ENCODE peak calls at places on chromosomes 3 and 15, in ten cellular contexts. F is T-helper 9 cell; V is activated CD4-positive, alpha-beta T cell treated with anti-CD3 and anti-CD28 coated beads, Interleukin-2, amount 10 ng/mL, durations not matched to agents 7 days and 5 days; D is heart left ventricle; G is stimulated activated naive CD8-positive, alpha-beta T cell treated with anti-CD3 and anti-CD28 coated beads, Interleukin-15, amount 100 ng/mL, for 72 hours; A is neural progenitor cell; I is nephron progenitor cell; U is germinal center; K is cerebellar cortex; Z is left cardiac atrium. R is an unnamed sample.

GRCh38 chr3:26353052-26353451 is 269.5 kb upstream of the LRRC3B start:
- DNase-seq in F (no peak), V (no peak), U (no peak), G (no peak), Z (no peak), A (no peak), D (no peak), K (no peak), I (no peak), R (no peak)

GRCh38 chr15:83323296-83323711 is 38.8 kb upstream of the BNC1 start:
- DNase-seq in D (peak), Z (peak), U (no peak), I (peak), G (no peak), F (no peak), V (no peak), K (no peak), A (no peak), R (no peak)

GRCh38 chr3:114376091-114376490 is 82.3 kb downstream of the TIGIT start:
- DNase-seq in A (no peak), D (no peak), I (no peak), V (no peak), G (no peak), K (no peak), F (no peak), Z (no peak), U (no peak), R (no peak)

GRCh38 chr15:70440416-70441138 is 322.8 kb downstream of the UACA start:
- DNase-seq in I (no peak), F (no peak), U (no peak), A (no peak), D (no peak), V (no peak), Z (no peak), K (no peak), G (no peak), R (no peak)

GRCh38 chr15:31177936-31178335 is 76.4 kb upstream of the TRPM1 start:
- DNase-seq in A (no peak), D (no peak), G (no peak), I (no peak), Z (no peak), U (no peak), K (no peak), F (no peak), V (no peak), R (no peak)

GRCh38 chr3:21894459-21895083 is 143.6 kb upstream of the ZNF385D start:
- DNase-seq in Z (no peak), G (no peak), V (no peak), A (peak), F (no peak), U (no peak), I (peak), D (no peak), K (peak), R (no peak)

GRCh38 chr3:63351159-63352007 is 73.3 kb downstream of the SYNPR start:
- DNase-seq in F (no peak), K (peak), V (no peak), G (no peak), Z (no peak), I (peak), U (peak), A (peak), D (no peak), R (no peak)

GRCh38 chr15:74179101-74179841 is 5.8 kb downstream of the ISLR start:
- DNase-seq in U (no peak), K (no peak), A (no peak), F (no peak), D (peak), Z (peak), G (no peak), V (no peak), I (no peak), R (no peak)

GRCh38 chr3:141050576-141050912 is 603 bp upstream of the SPSB4 start:
- DNase-seq in D (no peak), F (no peak), G (peak), U (peak), A (peak), Z (no peak), K (no peak), V (no peak), I (no peak), R (no peak)

GRCh38 chr3:60933828-60934227 is 317.4 kb downstream of the FHIT start:
- DNase-seq in K (no peak), V (no peak), I (no peak), Z (no peak), F (no peak), A (no peak), D (no peak), G (no peak), U (no peak), R (no peak)

GRCh38 chr3:72042397-72043211 is 257.7 kb upstream of the PROK2 start:
- DNase-seq in V (no peak), A (no peak), G (no peak), U (no peak), F (no peak), Z (no peak), D (no peak), I (no peak), K (no peak), R (no peak)

GRCh38 chr3:80533553-80533952 is 765.8 kb upstream of the ROBO1 start:
- DNase-seq in A (no peak), K (no peak), U (no peak), G (no peak), D (no peak), F (no peak), I (no peak), Z (no peak), V (no peak), R (no peak)

GRCh38 chr3:33440328-33440577 is at the start of gene UBP1:
- DNase-seq in D (no peak), F (peak), Z (peak), V (no peak), K (no peak), U (no peak), I (peak), G (no peak), A (peak), R (no peak)

GRCh38 chr3:60064210-60065178 is 1014.7 kb upstream of the CFAP20DC start:
- DNase-seq in G (no peak), Z (no peak), U (no peak), I (no peak), V (no peak), F (no peak), D (no peak), A (no peak), K (no peak), R (no peak)

GRCh38 chr3:45575491-45575923 is 19.0 kb upstream of the LIMD1 start:
- DNase-seq in A (no peak), D (no peak), V (no peak), I (no peak), G (no peak), U (no peak), K (no peak), F (no peak), Z (no peak), R (no peak)

GRCh38 chr3:23720885-23721284 is 84.9 kb upstream of the UBE2E1 start:
- DNase-seq in Z (no peak), G (no peak), I (no peak), F (no peak), U (no peak), D (no peak), V (no peak), A (no peak), K (no peak), R (no peak)

GRCh38 chr15:33766329-33766728 is 202.0 kb upstream of the CHRM5 start:
- DNase-seq in V (no peak), G (no peak), A (no peak), K (peak), F (no peak), I (no peak), U (no peak), Z (no peak), D (no peak), R (no peak)

GRCh38 chr3:27591811-27592210 is 107.6 kb upstream of the SLC4A7 start:
- DNase-seq in Z (no peak), F (no peak), U (no peak), A (no peak), V (peak), I (no peak), K (no peak), D (no peak), G (no peak), R (no peak)

GRCh38 chr3:51967384-51968174 is at the start of gene PCBP4:
- DNase-seq in A (peak), Z (peak), U (no peak), V (peak), K (no peak), F (peak), I (peak), G (no peak), D (peak), R (no peak)

GRCh38 chr3:159001711-159002110 is 199.9 kb downstream of the MFSD1 start:
- DNase-seq in Z (no peak), U (no peak), I (no peak), V (no peak), K (no peak), D (no peak), G (no peak), F (no peak), A (no peak), R (no peak)

GRCh38 chr15:47384316-47384715 is 333.0 kb upstream of the SEMA6D start:
- DNase-seq in A (peak), Z (peak), D (no peak), G (no peak), U (no peak), V (no peak), I (no peak), K (no peak), F (no peak), R (no peak)

GRCh38 chr3:42853739-42854302 is 21.9 kb downstream of the CYP8B1 start:
- DNase-seq in K (no peak), I (no peak), D (no peak), Z (no peak), U (no peak), V (no peak), A (no peak), G (no peak), F (no peak), R (no peak)

GRCh38 chr3:16254933-16255725 is 9.6 kb downstream of the DPH3 start:
- DNase-seq in Z (no peak), I (no peak), F (no peak), K (no peak), A (no peak), U (no peak), V (no peak), G (no peak), D (no peak), R (no peak)

GRCh38 chr3:194572131-194572789 is 61.0 kb downstream of the TMEM44 start:
- DNase-seq in I (peak), V (no peak), F (no peak), A (peak), K (no peak), Z (peak), G (no peak), D (peak), U (no peak), R (no peak)

GRCh38 chr15:75170203-75170602 is 31.5 kb upstream of the C15orf39 start:
- DNase-seq in V (no peak), A (no peak), G (no peak), Z (no peak), K (no peak), F (no peak), U (no peak), I (no peak), D (no peak), R (no peak)

GRCh38 chr3:54999801-55000200 is 71.9 kb upstream of the LRTM1 start:
- DNase-seq in A (no peak), K (no peak), F (no peak), U (no peak), D (no peak), G (no peak), V (no peak), Z (no peak), I (no peak), R (no peak)

R was measured in T-helper 1 cell.